ENCODE peak calls at places on chromosomes 12 and 14, in ten cellular contexts. One of them, this sample, is unnamed.

GRCh38 chr12:45713108-45713507 is 16.4 kb upstream of the ARID2 start:
- DNase-seq in prostate gland: no peak
- DNase-seq in GDM1: no peak
- DNase-seq in T-helper 2 cell: no peak
- DNase-seq in iris pigment epithelial cell: peak; percentile 60
- DNase-seq in left colon: no peak
- DNase-seq in choroid plexus epithelial cell: peak; percentile 47
- DNase-seq in hypothalamus: no peak
- DNase-seq in mesendoderm: no peak
- DNase-seq in T follicular helper cell: no peak
- DNase-seq in this sample: no peak

GRCh38 chr12:6272300-6273208 is 37.9 kb upstream of the PLEKHG6 start:
- DNase-seq in choroid plexus epithelial cell: no peak
- DNase-seq in T-helper 2 cell: no peak
- DNase-seq in mesendoderm: peak; percentile 75
- DNase-seq in hypothalamus: no peak
- DNase-seq in iris pigment epithelial cell: no peak
- DNase-seq in GDM1: no peak
- DNase-seq in T follicular helper cell: no peak
- DNase-seq in left colon: no peak
- DNase-seq in prostate gland: peak; percentile 75
- DNase-seq in this sample: no peak

GRCh38 chr14:96065661-96066459 is 26.7 kb downstream of the C14orf132 start:
- DNase-seq in T-helper 2 cell: peak; percentile 6
- DNase-seq in mesendoderm: peak; percentile 52
- DNase-seq in iris pigment epithelial cell: no peak
- DNase-seq in left colon: no peak
- DNase-seq in GDM1: no peak
- DNase-seq in prostate gland: no peak
- DNase-seq in T follicular helper cell: no peak
- DNase-seq in choroid plexus epithelial cell: no peak
- DNase-seq in hypothalamus: no peak
- DNase-seq in this sample: no peak

GRCh38 chr14:77902806-77903205 is 102.9 kb downstream of the ADCK1 start:
- DNase-seq in mesendoderm: no peak
- DNase-seq in hypothalamus: no peak
- DNase-seq in iris pigment epithelial cell: no peak
- DNase-seq in T-helper 2 cell: no peak
- DNase-seq in prostate gland: no peak
- DNase-seq in GDM1: no peak
- DNase-seq in left colon: no peak
- DNase-seq in choroid plexus epithelial cell: no peak
- DNase-seq in T follicular helper cell: no peak
- DNase-seq in this sample: no peak

GRCh38 chr12:62886796-62887195 is 48.2 kb downstream of the PPM1H start:
- DNase-seq in mesendoderm: no peak
- DNase-seq in iris pigment epithelial cell: no peak
- DNase-seq in hypothalamus: no peak
- DNase-seq in prostate gland: no peak
- DNase-seq in GDM1: no peak
- DNase-seq in T-helper 2 cell: no peak
- DNase-seq in left colon: no peak
- DNase-seq in T follicular helper cell: no peak
- DNase-seq in choroid plexus epithelial cell: no peak
- DNase-seq in this sample: no peak

GRCh38 chr12:124861492-124861891 is 2.2 kb downstream of the SCARB1 start:
- DNase-seq in T follicular helper cell: no peak
- DNase-seq in iris pigment epithelial cell: peak; percentile 70
- DNase-seq in left colon: peak; percentile 53
- DNase-seq in mesendoderm: peak; percentile 49
- DNase-seq in choroid plexus epithelial cell: peak; percentile 81
- DNase-seq in hypothalamus: peak; percentile 51
- DNase-seq in prostate gland: peak; percentile 26
- DNase-seq in T-helper 2 cell: no peak
- DNase-seq in GDM1: no peak
- DNase-seq in this sample: no peak

GRCh38 chr12:87685696-87686095 is 343.5 kb downstream of the C12orf50 start:
- DNase-seq in hypothalamus: no peak
- DNase-seq in T-helper 2 cell: no peak
- DNase-seq in T follicular helper cell: no peak
- DNase-seq in left colon: no peak
- DNase-seq in choroid plexus epithelial cell: no peak
- DNase-seq in mesendoderm: no peak
- DNase-seq in prostate gland: no peak
- DNase-seq in GDM1: no peak
- DNase-seq in iris pigment epithelial cell: no peak
- DNase-seq in this sample: no peak

GRCh38 chr12:62640910-62641448 is 174.4 kb downstream of the MON2 start:
- DNase-seq in left colon: no peak
- DNase-seq in T-helper 2 cell: peak; percentile 88
- DNase-seq in choroid plexus epithelial cell: peak; percentile 59
- DNase-seq in T follicular helper cell: no peak
- DNase-seq in hypothalamus: no peak
- DNase-seq in mesendoderm: peak; percentile 70
- DNase-seq in GDM1: no peak
- DNase-seq in iris pigment epithelial cell: peak; percentile 68
- DNase-seq in prostate gland: no peak
- DNase-seq in this sample: peak; percentile 13

GRCh38 chr12:132236129-132236929 is 92.1 kb downstream of the NOC4L start:
- DNase-seq in iris pigment epithelial cell: no peak
- DNase-seq in left colon: no peak
- DNase-seq in mesendoderm: no peak
- DNase-seq in hypothalamus: no peak
- DNase-seq in GDM1: no peak
- DNase-seq in prostate gland: no peak
- DNase-seq in T follicular helper cell: no peak
- DNase-seq in choroid plexus epithelial cell: no peak
- DNase-seq in T-helper 2 cell: no peak
- DNase-seq in this sample: no peak

GRCh38 chr14:90580381-90581335 is 183.8 kb downstream of the CALM1 start:
- DNase-seq in choroid plexus epithelial cell: peak; percentile 52
- DNase-seq in GDM1: no peak
- DNase-seq in T follicular helper cell: no peak
- DNase-seq in iris pigment epithelial cell: peak; percentile 46
- DNase-seq in T-helper 2 cell: no peak
- DNase-seq in prostate gland: no peak
- DNase-seq in left colon: no peak
- DNase-seq in mesendoderm: no peak
- DNase-seq in hypothalamus: no peak
- DNase-seq in this sample: no peak

GRCh38 chr14:51614707-51615106 is 37.0 kb upstream of the FRMD6 start:
- DNase-seq in iris pigment epithelial cell: no peak
- DNase-seq in mesendoderm: no peak
- DNase-seq in hypothalamus: no peak
- DNase-seq in choroid plexus epithelial cell: no peak
- DNase-seq in T follicular helper cell: no peak
- DNase-seq in T-helper 2 cell: no peak
- DNase-seq in prostate gland: no peak
- DNase-seq in GDM1: no peak
- DNase-seq in left colon: no peak
- DNase-seq in this sample: no peak

GRCh38 chr14:91103116-91103515 is 10.8 kb upstream of the DGLUCY start:
- DNase-seq in choroid plexus epithelial cell: no peak
- DNase-seq in hypothalamus: no peak
- DNase-seq in iris pigment epithelial cell: no peak
- DNase-seq in GDM1: no peak
- DNase-seq in mesendoderm: no peak
- DNase-seq in left colon: no peak
- DNase-seq in T-helper 2 cell: no peak
- DNase-seq in T follicular helper cell: no peak
- DNase-seq in prostate gland: no peak
- DNase-seq in this sample: no peak

GRCh38 chr12:52920937-52921336 is 16.1 kb upstream of the KRT8 start:
- DNase-seq in hypothalamus: no peak
- DNase-seq in T follicular helper cell: no peak
- DNase-seq in GDM1: no peak
- DNase-seq in T-helper 2 cell: no peak
- DNase-seq in iris pigment epithelial cell: no peak
- DNase-seq in choroid plexus epithelial cell: no peak
- DNase-seq in left colon: no peak
- DNase-seq in mesendoderm: peak; percentile 96
- DNase-seq in prostate gland: no peak
- DNase-seq in this sample: no peak

GRCh38 chr12:10392394-10392930 is 2.6 kb upstream of the KLRK1 start:
- DNase-seq in T follicular helper cell: no peak
- DNase-seq in hypothalamus: no peak
- DNase-seq in choroid plexus epithelial cell: peak; percentile 100
- DNase-seq in prostate gland: peak; percentile 66
- DNase-seq in mesendoderm: no peak
- DNase-seq in T-helper 2 cell: no peak
- DNase-seq in left colon: no peak
- DNase-seq in GDM1: peak; percentile 16
- DNase-seq in iris pigment epithelial cell: peak; percentile 99
- DNase-seq in this sample: peak; percentile 21

GRCh38 chr12:53205747-53206146 is 1.3 kb downstream of the ITGB7 start:
- DNase-seq in hypothalamus: no peak
- DNase-seq in choroid plexus epithelial cell: peak; percentile 94
- DNase-seq in GDM1: peak; percentile 23
- DNase-seq in mesendoderm: no peak
- DNase-seq in left colon: peak; percentile 43
- DNase-seq in iris pigment epithelial cell: peak; percentile 94
- DNase-seq in T follicular helper cell: no peak
- DNase-seq in T-helper 2 cell: peak; percentile 92
- DNase-seq in prostate gland: no peak
- DNase-seq in this sample: peak; percentile 95

GRCh38 chr12:12704593-12705230 is 8.7 kb upstream of the GPR19 start:
- DNase-seq in left colon: peak; percentile 50
- DNase-seq in T follicular helper cell: no peak
- DNase-seq in hypothalamus: no peak
- DNase-seq in T-helper 2 cell: peak; percentile 71
- DNase-seq in GDM1: peak; percentile 40
- DNase-seq in choroid plexus epithelial cell: peak; percentile 98
- DNase-seq in iris pigment epithelial cell: peak; percentile 95
- DNase-seq in prostate gland: peak; percentile 75
- DNase-seq in mesendoderm: peak; percentile 96
- DNase-seq in this sample: peak; percentile 62

GRCh38 chr14:60079723-60080122 is 12.0 kb upstream of the PCNX4 start:
- DNase-seq in T-helper 2 cell: no peak
- DNase-seq in GDM1: no peak
- DNase-seq in hypothalamus: no peak
- DNase-seq in left colon: no peak
- DNase-seq in mesendoderm: no peak
- DNase-seq in choroid plexus epithelial cell: peak; percentile 19
- DNase-seq in prostate gland: no peak
- DNase-seq in T follicular helper cell: no peak
- DNase-seq in iris pigment epithelial cell: no peak
- DNase-seq in this sample: no peak

GRCh38 chr14:73809386-73809785 is 42.2 kb upstream of the PTGR2 start:
- DNase-seq in left colon: no peak
- DNase-seq in GDM1: no peak
- DNase-seq in choroid plexus epithelial cell: no peak
- DNase-seq in T follicular helper cell: no peak
- DNase-seq in hypothalamus: no peak
- DNase-seq in prostate gland: no peak
- DNase-seq in iris pigment epithelial cell: no peak
- DNase-seq in T-helper 2 cell: no peak
- DNase-seq in mesendoderm: no peak
- DNase-seq in this sample: no peak

GRCh38 chr12:106108187-106108816 is 30.5 kb downstream of the NUAK1 start:
- DNase-seq in GDM1: no peak
- DNase-seq in left colon: peak; percentile 51
- DNase-seq in mesendoderm: peak; percentile 90
- DNase-seq in T follicular helper cell: no peak
- DNase-seq in prostate gland: no peak
- DNase-seq in choroid plexus epithelial cell: peak; percentile 75
- DNase-seq in iris pigment epithelial cell: peak; percentile 85
- DNase-seq in T-helper 2 cell: no peak
- DNase-seq in hypothalamus: no peak
- DNase-seq in this sample: no peak

GRCh38 chr14:60488175-60488574 is 2.3 kb upstream of the C14orf39 start:
- DNase-seq in hypothalamus: no peak
- DNase-seq in prostate gland: no peak
- DNase-seq in mesendoderm: no peak
- DNase-seq in GDM1: no peak
- DNase-seq in iris pigment epithelial cell: no peak
- DNase-seq in left colon: no peak
- DNase-seq in T-helper 2 cell: no peak
- DNase-seq in choroid plexus epithelial cell: no peak
- DNase-seq in T follicular helper cell: no peak
- DNase-seq in this sample: no peak

GRCh38 chr12:50635857-50636256 is 128.0 kb upstream of the ATF1 start:
- DNase-seq in choroid plexus epithelial cell: no peak
- DNase-seq in left colon: no peak
- DNase-seq in iris pigment epithelial cell: no peak
- DNase-seq in hypothalamus: no peak
- DNase-seq in prostate gland: no peak
- DNase-seq in T-helper 2 cell: no peak
- DNase-seq in GDM1: no peak
- DNase-seq in mesendoderm: no peak
- DNase-seq in T follicular helper cell: no peak
- DNase-seq in this sample: no peak

This sample was measured in H54.